ENCODE peak calls at places on chromosomes 12 and 14, in nine cellular contexts. T is GM10248, X is pancreas, G is esophagus muscularis mucosa, F is astrocyte, B is stomach, Q is Calu3, K is cardiac fibroblast, A is BJ. J is an unnamed sample.
A peak's percentile ranks its signal among the peaks of the same experiment; 100 is the strongest.

GRCh38 chr12:9750276-9751203 is 10.2 kb downstream of the CD69 start:
- DNase-seq in A (no peak), G (no peak), X (no peak), B (no peak), Q (peak; percentile 55), K (peak; percentile 76), F (peak; percentile 47), T (peak; percentile 54), J (no peak)

GRCh38 chr12:73699318-73699717 is 838.3 kb upstream of the ATXN7L3B start:
- DNase-seq in F (no peak), K (no peak), B (no peak), T (no peak), A (no peak), X (no peak), Q (no peak), G (no peak), J (no peak)

GRCh38 chr12:30694412-30694955 is 1.2 kb downstream of the IPO8 start:
- DNase-seq in G (no peak), K (no peak), Q (peak; percentile 5), F (no peak), A (no peak), T (peak; percentile 19), B (no peak), X (no peak), J (no peak)

GRCh38 chr14:56100556-56100955 is 17.7 kb upstream of the PELI2 start:
- DNase-seq in Q (no peak), X (no peak), G (no peak), B (no peak), F (peak; percentile 65), K (no peak), A (no peak), T (no peak), J (no peak)

GRCh38 chr12:96121271-96121711 is 72.9 kb upstream of the ELK3 start:
- DNase-seq in T (peak; percentile 53), A (no peak), B (no peak), Q (no peak), X (no peak), G (no peak), K (peak; percentile 36), F (no peak), J (no peak)

GRCh38 chr12:64652346-64652745 is 42.1 kb downstream of the RASSF3 start:
- DNase-seq in B (no peak), Q (no peak), K (no peak), G (no peak), F (no peak), T (no peak), X (no peak), A (no peak), J (no peak)

GRCh38 chr14:77268989-77269595 is 1.9 kb downstream of the NGB start:
- DNase-seq in X (no peak), B (no peak), G (no peak), F (no peak), Q (no peak), A (no peak), T (no peak), K (no peak), J (no peak)

GRCh38 chr14:99480856-99481744 is at the start of the genes CCNK and SETD3:
- DNase-seq in A (peak; percentile 99), T (peak; percentile 99), F (peak; percentile 98), X (peak; percentile 100), B (peak; percentile 100), K (peak; percentile 100), Q (peak; percentile 100), G (peak; percentile 100), J (peak; percentile 100)

GRCh38 chr14:101065696-101066694 is 162.5 kb upstream of the RTL1 start:
- DNase-seq in A (no peak), Q (no peak), T (no peak), K (no peak), G (no peak), X (no peak), B (no peak), F (no peak), J (no peak)

GRCh38 chr14:46197856-46198255 is 453.7 kb downstream of the RPL10L start:
- DNase-seq in Q (no peak), A (no peak), X (no peak), G (no peak), K (no peak), T (no peak), B (no peak), F (peak; percentile 16), J (no peak)

GRCh38 chr12:108609535-108610335 is 11.9 kb upstream of the TMEM119 start:
- DNase-seq in F (peak; percentile 84), K (peak; percentile 88), X (peak; percentile 39), T (no peak), G (no peak), A (peak; percentile 91), Q (no peak), B (peak; percentile 50), J (no peak)

GRCh38 chr12:6767592-6768384 is 1.6 kb downstream of the PTMS start:
- DNase-seq in T (no peak), X (no peak), F (no peak), G (no peak), Q (no peak), B (no peak), A (no peak), K (peak; percentile 18), J (no peak)

GRCh38 chr12:69130064-69130463 is 109.3 kb upstream of the CPSF6 start:
- DNase-seq in K (no peak), B (no peak), T (no peak), F (no peak), X (no peak), G (peak; percentile 14), Q (no peak), A (no peak), J (no peak)

GRCh38 chr14:30657606-30658163 is 35.6 kb downstream of the SCFD1 start:
- DNase-seq in Q (no peak), K (peak; percentile 25), F (no peak), X (no peak), B (no peak), A (no peak), G (no peak), T (no peak), J (no peak)
- TF ChIP-seq CTCF in Q (no peak), K (peak; percentile 26), F (peak; percentile 31), X (no peak), B (peak; percentile 9), A (peak; percentile 36), G (peak; percentile 25), T (no peak), J (peak; percentile 73)

DNA sequence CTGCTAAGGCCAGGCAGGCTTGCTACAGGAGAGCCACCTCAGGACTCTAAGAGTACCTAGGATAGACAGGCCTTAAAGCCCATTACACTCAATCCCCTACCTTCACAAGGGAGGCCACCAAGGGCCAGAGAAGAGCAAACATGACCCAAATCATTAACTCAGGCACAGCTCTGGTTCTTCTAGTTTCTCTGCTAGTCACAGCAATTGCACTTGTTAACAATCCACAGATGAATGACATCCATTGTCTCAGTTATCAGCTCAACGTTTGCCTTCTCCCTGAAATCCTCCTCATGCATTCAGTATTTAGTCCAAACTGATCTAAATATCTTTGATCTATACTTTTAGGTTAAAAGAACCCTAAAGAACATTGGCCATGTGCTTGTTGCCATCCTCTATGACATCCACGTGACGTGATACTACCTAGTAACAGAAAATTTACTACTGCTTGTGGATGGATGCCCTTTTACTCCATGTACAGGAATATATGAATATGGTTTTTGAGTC is 164.5 kb downstream of the STXBP6 start:
- DNase-seq in B (no peak), A (no peak), Q (no peak), G (no peak), F (no peak), T (no peak), X (no peak), K (no peak), J (no peak)
- TF ChIP-seq CTCF in B (no peak), A (no peak), Q (no peak), G (no peak), F (no peak), T (no peak), X (no peak), K (no peak), J (no peak)

GRCh38 chr12:113863455-113863845 is 102.7 kb downstream of the RBM19 start:
- DNase-seq in K (peak; percentile 49), F (no peak), G (no peak), X (no peak), Q (no peak), A (no peak), B (no peak), T (no peak), J (no peak)
- TF ChIP-seq CTCF in K (no peak), F (no peak), G (no peak), X (no peak), Q (no peak), A (no peak), B (no peak), T (no peak), J (no peak)

GRCh38 chr12:121239704-121240420 is 29.9 kb downstream of the P2RX4 start:
- DNase-seq in K (no peak), A (no peak), X (no peak), Q (no peak), B (no peak), F (no peak), G (no peak), T (no peak), J (no peak)

GRCh38 chr12:121238086-121238485 is 28.2 kb downstream of the P2RX4 start:
- DNase-seq in F (no peak), A (no peak), T (no peak), X (no peak), Q (no peak), G (no peak), K (no peak), B (no peak), J (no peak)

GRCh38 chr12:121239335-121239678 is 29.4 kb downstream of the P2RX4 start:
- DNase-seq in K (no peak), F (no peak), X (no peak), B (no peak), Q (no peak), A (no peak), T (no peak), G (no peak), J (no peak)

GRCh38 chr12:121237415-121237814 is 27.5 kb downstream of the P2RX4 start:
- DNase-seq in X (peak; percentile 88), A (no peak), F (no peak), K (no peak), T (no peak), Q (no peak), G (no peak), B (peak; percentile 64), J (no peak)

DNA sequence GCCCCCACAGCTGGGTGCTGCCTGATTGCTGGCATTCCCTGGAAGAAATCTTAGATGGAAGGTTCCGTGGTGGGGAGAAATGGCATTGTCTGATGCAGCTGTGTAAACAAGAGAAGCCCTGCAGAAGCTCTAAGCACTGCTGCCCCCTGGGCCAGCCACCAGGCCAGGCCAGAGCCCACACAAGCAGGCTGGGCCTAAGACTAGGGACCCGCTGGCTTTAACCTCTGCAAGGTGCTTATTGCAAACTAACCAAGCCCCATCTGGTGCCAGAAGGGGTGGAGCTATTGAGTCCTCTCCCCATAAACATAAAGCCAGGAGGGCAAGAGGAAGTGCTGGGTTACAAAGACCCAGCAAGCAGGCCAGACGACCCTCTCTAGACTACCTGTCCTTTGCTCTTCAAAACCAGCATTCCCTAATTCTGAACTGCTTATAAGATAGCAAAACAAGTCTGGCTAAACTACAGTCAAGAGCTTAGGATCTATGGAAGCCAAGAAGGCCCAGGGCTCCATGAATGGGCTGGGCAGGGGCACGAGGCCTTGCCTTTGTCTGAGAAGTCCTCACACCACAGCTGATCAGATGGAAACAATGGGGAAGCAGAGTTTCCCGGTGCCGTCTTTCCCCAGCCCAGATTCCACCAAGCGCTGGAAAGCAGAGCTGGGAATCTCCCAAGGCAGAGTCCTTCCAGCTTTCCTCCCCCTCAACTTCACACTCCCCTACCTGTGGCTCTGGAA is 28.8 kb downstream of the P2RX4 start:
- DNase-seq in A (no peak), G (no peak), B (no peak), Q (no peak), X (peak; percentile 67), T (no peak), F (no peak), K (no peak), J (no peak)
- TF ChIP-seq CTCF in A (no peak), G (no peak), B (no peak), Q (no peak), X (no peak), T (no peak), F (no peak), K (no peak), J (no peak)

J was measured in type B pancreatic cell.